ENCODE peak calls at places on chromosomes 13 and 19, in six cellular contexts. W is right lobe of liver; C is CD8-positive, alpha-beta memory T cell; X is sigmoid colon; E is neuronal stem cell; J is iPS DF 6.9. Q is an unnamed sample.

GRCh38 chr19:20186163-20186562 is 19.1 kb downstream of the ZNF486 start:
- DNase-seq in C (no peak), J (no peak), W (no peak), X (no peak), E (no peak), Q (no peak)

GRCh38 chr19:18895038-18895827 is 725 bp downstream of the CERS1 start:
- DNase-seq in W (peak; percentile 60), J (no peak), E (peak; percentile 65), X (no peak), C (no peak), Q (peak; percentile 78)

GRCh38 chr13:96003304-96003703 is 49.9 kb downstream of the UGGT2 start:
- DNase-seq in J (no peak), W (no peak), C (no peak), X (no peak), E (no peak), Q (no peak)

GRCh38 chr13:32267836-32268439 is 47.2 kb downstream of the ZAR1L start:
- DNase-seq in X (no peak), E (peak; percentile 17), C (peak; percentile 7), J (peak; percentile 68), W (no peak), Q (no peak)

GRCh38 chr19:36254848-36255247 is 39.9 kb downstream of the ZNF146 start:
- DNase-seq in C (no peak), X (no peak), E (no peak), J (no peak), W (no peak), Q (no peak)

GRCh38 chr13:106566682-106567420 is 1.1 kb downstream of the ARGLU1 start:
- DNase-seq in X (peak; percentile 75), E (no peak), W (peak; percentile 68), J (no peak), C (no peak), Q (peak; percentile 83)

GRCh38 chr13:78602561-78603239 is 652 bp downstream of the POU4F1 start:
- DNase-seq in C (no peak), X (no peak), E (peak; percentile 23), W (no peak), J (no peak), Q (peak; percentile 63)

GRCh38 chr13:113759525-113760137 is 605 bp downstream of the TMEM255B start:
- DNase-seq in E (peak; percentile 27), J (no peak), W (peak; percentile 60), C (no peak), X (peak; percentile 68), Q (no peak)

GRCh38 chr19:38792250-38793111 is 3.5 kb downstream of the LGALS7B start:
- DNase-seq in E (no peak), X (peak; percentile 73), J (no peak), C (no peak), W (no peak), Q (peak; percentile 85)

GRCh38 chr13:51865838-51866237 is 4.1 kb downstream of the CCDC70 start:
- DNase-seq in E (no peak), C (no peak), W (no peak), X (no peak), J (no peak), Q (no peak)

GRCh38 chr13:35789335-35790166 is 313.1 kb upstream of the MAB21L1 start:
- DNase-seq in E (peak; percentile 40), X (no peak), J (no peak), C (no peak), W (no peak), Q (no peak)

GRCh38 chr19:58460039-58460438 is 6.8 kb upstream of the ZNF324 start:
- DNase-seq in C (no peak), E (no peak), J (no peak), W (no peak), X (no peak), Q (no peak)

GRCh38 chr19:42253245-42254082 is 1.5 kb downstream of the ERF start:
- DNase-seq in J (no peak), E (peak; percentile 73), C (peak; percentile 50), X (peak; percentile 89), W (peak; percentile 69), Q (peak; percentile 92)

GRCh38 chr19:52635786-52636570 is 2.2 kb downstream of the ZNF83 start:
- DNase-seq in C (no peak), X (no peak), J (no peak), E (no peak), W (no peak), Q (no peak)
- H3K27ac ChIP-seq in C (no peak overlapping the region), X (no peak overlapping the region), J (no peak overlapping the region), E (no peak overlapping the region), W (no peak overlapping the region), Q (peak overlapping the region; percentile 45)

GRCh38 chr19:11018743-11019142 is 57.9 kb downstream of the SMARCA4 start:
- DNase-seq in J (no peak), X (no peak), C (no peak), E (no peak), W (no peak), Q (no peak)
- H3K27ac ChIP-seq in J (no peak overlapping the region), X (no peak overlapping the region), C (no peak overlapping the region), E (no peak overlapping the region), W (no peak overlapping the region), Q (no peak overlapping the region)

GRCh38 chr13:20998649-20999415 is 62.6 kb downstream of the LATS2 start:
- DNase-seq in J (no peak), X (no peak), W (no peak), C (no peak), E (no peak), Q (peak; percentile 80)
- H3K27ac ChIP-seq in J (no peak overlapping the region), X (no peak overlapping the region), W (no peak overlapping the region), C (no peak overlapping the region), E (no peak overlapping the region), Q (no peak overlapping the region)

DNA sequence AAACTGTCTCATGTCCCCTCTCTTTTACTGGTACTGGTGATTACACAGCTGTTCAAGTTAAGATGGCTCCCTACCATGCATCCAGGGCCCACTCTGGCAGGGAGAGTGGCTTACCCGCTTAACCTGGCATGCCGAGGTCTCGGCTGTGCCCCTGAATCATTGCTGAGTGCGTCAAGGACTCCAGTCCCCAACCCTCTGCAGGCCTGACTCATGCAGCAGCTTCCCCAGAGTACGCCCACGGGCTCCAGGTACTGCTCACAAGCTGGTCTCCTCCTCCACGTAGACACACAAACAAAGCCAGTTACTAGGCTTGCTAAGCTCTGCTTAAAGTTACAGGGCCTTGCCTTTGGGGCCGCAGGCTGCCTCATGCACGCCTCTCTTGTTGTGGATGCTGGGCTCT is 447.4 kb downstream of the COG6 start:
- DNase-seq in W (no peak), X (no peak), C (no peak), E (no peak), J (no peak), Q (peak; percentile 88)
- H3K27ac ChIP-seq in W (no peak overlapping the region), X (no peak overlapping the region), C (no peak overlapping the region), E (no peak overlapping the region), J (no peak overlapping the region), Q (no peak overlapping the region)

GRCh38 chr19:55278391-55279135 is 1.3 kb downstream of the HSPBP1 start:
- DNase-seq in E (no peak), C (no peak), X (no peak), J (no peak), W (no peak), Q (no peak)
- H3K27ac ChIP-seq in E (no peak overlapping the region), C (no peak overlapping the region), X (no peak overlapping the region), J (no peak overlapping the region), W (no peak overlapping the region), Q (no peak overlapping the region)

DNA sequence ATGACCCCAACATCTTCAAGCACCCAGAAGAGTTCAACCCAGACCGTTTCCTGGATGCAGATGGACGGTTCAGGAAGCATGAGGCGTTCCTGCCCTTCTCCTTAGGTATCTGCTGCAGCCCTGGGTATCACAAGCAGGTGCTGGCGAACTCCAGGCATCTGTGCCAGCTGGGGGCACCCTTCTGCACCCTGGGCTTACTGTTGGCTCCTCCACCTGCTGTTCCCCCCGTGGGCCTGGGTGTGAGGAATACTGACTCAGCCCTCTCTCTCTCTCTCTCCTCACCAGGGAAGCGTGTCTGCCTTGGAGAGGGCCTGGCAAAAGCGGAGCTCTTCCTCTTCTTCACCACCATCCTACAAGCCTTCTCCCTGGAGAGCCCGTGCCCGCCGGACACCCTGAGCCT is 13.0 kb downstream of the CYP2S1 start:
- DNase-seq in E (no peak), J (no peak), X (no peak), W (no peak), C (no peak), Q (no peak)
- H3K27ac ChIP-seq in E (no peak overlapping the region), J (no peak overlapping the region), X (no peak overlapping the region), W (no peak overlapping the region), C (no peak overlapping the region), Q (no peak overlapping the region)

Q was measured in kidney.